ENCODE peak calls at places on chromosome 7, in seven cellular contexts. M, R, L, I, C, K and O are unnamed samples.

GRCh38 chr7:71659622-71660021 is 527.7 kb downstream of the GALNT17 start:
- DNase-seq in C (no peak), L (no peak), I (no peak), M (no peak), K (no peak), R (no peak), O (no peak)

GRCh38 chr7:6251653-6252052 is 20.8 kb downstream of the CYTH3 start:
- DNase-seq in C (no peak), R (no peak), L (no peak), K (no peak), M (no peak), I (no peak), O (no peak)

GRCh38 chr7:79713281-79713680 is 259.8 kb upstream of the MAGI2 start:
- DNase-seq in C (no peak), I (no peak), M (no peak), K (no peak), L (no peak), R (no peak), O (no peak)

GRCh38 chr7:28759373-28760013 is 198.6 kb downstream of the TRIL start:
- DNase-seq in I (no peak), L (no peak), M (no peak), C (no peak), K (no peak), R (no peak), O (no peak)

GRCh38 chr7:1024331-1024761 is 20.0 kb upstream of the GPR146 start:
- DNase-seq in R (no peak), L (no peak), K (peak), M (no peak), C (no peak), I (no peak), O (peak)

GRCh38 chr7:924541-925231 is 29.8 kb downstream of the ADAP1 start:
- DNase-seq in I (peak), R (no peak), L (peak), C (no peak), M (peak), K (no peak), O (peak)

GRCh38 chr7:71408276-71408675 is 276.3 kb downstream of the GALNT17 start:
- DNase-seq in K (no peak), L (no peak), R (no peak), I (no peak), C (no peak), M (no peak), O (no peak)

GRCh38 chr7:95927781-95928180 is 155.4 kb downstream of the DYNC1I1 start:
- DNase-seq in K (no peak), I (no peak), M (no peak), R (no peak), L (no peak), C (no peak), O (no peak)

GRCh38 chr7:8327199-8327598 is 65.2 kb upstream of the ICA1 start:
- DNase-seq in R (no peak), I (no peak), C (no peak), M (no peak), K (no peak), L (no peak), O (no peak)

GRCh38 chr7:134254311-134254710 is 62.4 kb downstream of the SLC35B4 start:
- DNase-seq in L (no peak), C (no peak), K (no peak), R (no peak), M (no peak), I (no peak), O (no peak)

GRCh38 chr7:116776610-116777289 is 85.6 kb upstream of the CAPZA2 start:
- DNase-seq in M (no peak), I (no peak), C (no peak), K (no peak), R (peak), L (no peak), O (no peak)

GRCh38 chr7:50182734-50183133 is 89.7 kb upstream of the ZPBP start:
- DNase-seq in M (peak), C (no peak), K (no peak), I (no peak), R (no peak), L (no peak), O (no peak)

GRCh38 chr7:118573065-118573464 is 348.6 kb downstream of the ANKRD7 start:
- DNase-seq in M (no peak), K (no peak), R (no peak), I (no peak), C (no peak), L (no peak), O (no peak)

GRCh38 chr7:129796186-129796775 is 156.5 kb downstream of the UBE2H start:
- DNase-seq in M (no peak), I (peak), R (no peak), L (no peak), K (no peak), C (no peak), O (no peak)